ENCODE peak calls at places on chromosomes 3 and 15, in five cellular contexts. R, H, F, Y and I are unnamed samples.

GRCh38 chr3:161028485-161029018 is 76.6 kb downstream of the B3GALNT1 start:
- DNase-seq in R (no peak), H (no peak), F (no peak), Y (no peak), I (no peak)

GRCh38 chr15:89340586-89340985 is 6.0 kb upstream of the POLG start:
- DNase-seq in R (no peak), H (no peak), F (no peak), Y (no peak), I (no peak)

GRCh38 chr15:39364721-39365120 is 216.2 kb upstream of the THBS1 start:
- DNase-seq in R (no peak), H (no peak), F (no peak), Y (no peak), I (no peak)

GRCh38 chr3:9225268-9225667 is 24.2 kb downstream of the SRGAP3 start:
- DNase-seq in R (no peak), H (no peak), F (no peak), Y (no peak), I (no peak)

GRCh38 chr15:63907521-63907920 is 73.8 kb upstream of the HERC1 start:
- DNase-seq in R (no peak), H (no peak), F (no peak), Y (no peak), I (no peak)

GRCh38 chr3:27415202-27415601 is 46.0 kb upstream of the NEK10 start:
- DNase-seq in R (no peak), H (no peak), F (no peak), Y (no peak), I (no peak)

GRCh38 chr3:54547846-54548245 is 380.0 kb downstream of the LRTM1 start:
- DNase-seq in R (no peak), H (no peak), F (no peak), Y (no peak), I (no peak)

GRCh38 chr15:44195151-44195740 is at the start of gene FRMD5:
- DNase-seq in R (peak), H (peak), F (peak), Y (peak), I (peak)

GRCh38 chr15:42121667-42122066 is 27.3 kb upstream of the PLA2G4D start:
- DNase-seq in R (no peak), H (no peak), F (no peak), Y (no peak), I (no peak)

GRCh38 chr3:11622846-11623550 is 20.7 kb downstream of the VGLL4 start:
- DNase-seq in R (no peak), H (no peak), F (no peak), Y (no peak), I (no peak)

GRCh38 chr3:100609305-100609704 is at the start of gene ADGRG7:
- DNase-seq in R (no peak), H (no peak), F (no peak), Y (no peak), I (no peak)

GRCh38 chr3:156816794-156817741 is 9.1 kb upstream of the LEKR1 start:
- DNase-seq in R (peak), H (peak), F (peak), Y (peak), I (peak)

GRCh38 chr3:67450153-67450552 is 204.3 kb downstream of the SUCLG2 start:
- DNase-seq in R (no peak), H (no peak), F (no peak), Y (no peak), I (no peak)

GRCh38 chr3:141231101-141231922 is at the start of gene PXYLP1:
- DNase-seq in R (peak), H (peak), F (peak), Y (peak), I (peak)

GRCh38 chr15:76737573-76737972 is 167.6 kb downstream of the SCAPER start:
- DNase-seq in R (no peak), H (no peak), F (no peak), Y (no peak), I (no peak)

GRCh38 chr15:65049418-65049840 is 4.2 kb downstream of the SLC51B start:
- DNase-seq in R (peak), H (peak), F (peak), Y (peak), I (peak)

GRCh38 chr3:171349392-171349791 is 110.8 kb downstream of the TNIK start:
- DNase-seq in R (no peak), H (no peak), F (peak), Y (peak), I (no peak)

GRCh38 chr3:141100531-141101320 is 49.6 kb downstream of the SPSB4 start:
- DNase-seq in R (no peak), H (no peak), F (no peak), Y (no peak), I (no peak)

GRCh38 chr3:10417849-10418248 is 87.5 kb downstream of the ATP2B2 start:
- DNase-seq in R (peak), H (no peak), F (peak), Y (no peak), I (no peak)

GRCh38 chr15:77496710-77497107 is 76.0 kb downstream of the HMG20A start:
- DNase-seq in R (peak), H (peak), F (peak), Y (peak), I (peak)

GRCh38 chr3:71944482-71944881 is 159.5 kb upstream of the PROK2 start:
- DNase-seq in R (no peak), H (no peak), F (no peak), Y (no peak), I (no peak)

GRCh38 chr3:160331127-160331937 is 67.7 kb downstream of the IFT80 start:
- DNase-seq in R (peak), H (no peak), F (peak), Y (peak), I (no peak)

GRCh38 chr15:57626713-57627440 is 35.2 kb downstream of the MYZAP start:
- DNase-seq in R (no peak), H (no peak), F (no peak), Y (no peak), I (no peak)

GRCh38 chr15:75661041-75661778 is 13.5 kb downstream of the SNX33 start:
- DNase-seq in R (peak), H (peak), F (peak), Y (peak), I (peak)

GRCh38 chr3:74465652-74466415 is 148.6 kb downstream of the CNTN3 start:
- DNase-seq in R (peak), H (no peak), F (peak), Y (no peak), I (no peak)

GRCh38 chr15:55270301-55270700 is 19.3 kb downstream of the RAB27A start:
- DNase-seq in R (no peak), H (no peak), F (no peak), Y (no peak), I (no peak)

GRCh38 chr15:96321422-96322391 is 8.8 kb upstream of the NR2F2 start:
- DNase-seq in R (no peak), H (peak), F (peak), Y (no peak), I (peak)

GRCh38 chr15:80461370-80462060 is 57.3 kb downstream of the ARNT2 start:
- DNase-seq in R (peak), H (no peak), F (no peak), Y (no peak), I (no peak)

GRCh38 chr3:120767106-120767505 is 24.6 kb downstream of the GTF2E1 start:
- DNase-seq in R (peak), H (no peak), F (peak), Y (peak), I (no peak)

GRCh38 chr15:77654975-77655374 is 22.3 kb upstream of the LINGO1 start:
- DNase-seq in R (no peak), H (no peak), F (no peak), Y (no peak), I (no peak)

GRCh38 chr3:119311191-119311925 is 17.2 kb downstream of the ARHGAP31 start:
- DNase-seq in R (peak), H (no peak), F (peak), Y (peak), I (no peak)

GRCh38 chr3:20323307-20323927 is 137.4 kb upstream of the SGO1 start:
- DNase-seq in R (no peak), H (no peak), F (no peak), Y (no peak), I (no peak)

GRCh38 chr3:197181751-197182150 is 116.7 kb downstream of the DLG1 start:
- DNase-seq in R (peak), H (no peak), F (peak), Y (peak), I (no peak)

GRCh38 chr3:115518100-115518852 is 105.0 kb upstream of the GAP43 start:
- DNase-seq in R (peak), H (no peak), F (peak), Y (peak), I (peak)

GRCh38 chr3:9141903-9142302 is 107.5 kb downstream of the SRGAP3 start:
- DNase-seq in R (peak), H (no peak), F (no peak), Y (no peak), I (no peak)

GRCh38 chr3:25548836-25549235 is 115.9 kb downstream of the TOP2B start:
- DNase-seq in R (no peak), H (no peak), F (no peak), Y (no peak), I (no peak)

GRCh38 chr3:124992041-124992440 is 57.5 kb upstream of the MUC13 start:
- DNase-seq in R (no peak), H (no peak), F (no peak), Y (no peak), I (no peak)

GRCh38 chr3:177948716-177949422 is 587.4 kb upstream of the KCNMB2 start:
- DNase-seq in R (no peak), H (no peak), F (no peak), Y (no peak), I (no peak)

GRCh38 chr3:45807133-45807532 is 10.8 kb upstream of the SLC6A20 start:
- DNase-seq in R (no peak), H (no peak), F (no peak), Y (no peak), I (no peak)

DNA sequence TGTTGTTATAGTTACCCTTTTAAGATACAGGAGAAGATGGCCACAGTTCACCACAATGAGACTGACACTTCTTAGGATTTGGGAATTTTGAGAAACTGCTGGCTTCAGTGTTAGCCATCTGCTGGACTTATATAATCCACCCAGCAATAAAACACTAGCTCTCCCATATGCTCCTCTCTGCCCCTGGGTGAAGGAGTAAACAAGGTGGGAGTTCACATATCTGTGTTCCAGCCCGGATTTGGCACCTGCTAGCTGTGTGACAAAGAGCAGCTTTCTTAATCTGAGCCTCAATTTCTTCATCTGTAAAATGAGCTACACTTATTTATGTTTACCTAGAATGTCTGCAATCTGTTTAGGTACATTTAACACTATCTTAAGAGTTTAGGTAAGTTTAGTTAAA is 76.8 kb upstream of the PLCL2 start:
- DNase-seq in R (no peak), H (no peak), F (no peak), Y (peak), I (no peak)
- H3K4me3 ChIP-seq in R (no peak), H (no peak), F (no peak), Y (peak), I (no peak)

GRCh38 chr3:19105826-19106225 is 42.5 kb upstream of the KCNH8 start:
- DNase-seq in R (no peak), H (no peak), F (no peak), Y (no peak), I (no peak)

GRCh38 chr3:19107719-19108118 is 40.6 kb upstream of the KCNH8 start:
- DNase-seq in R (no peak), H (no peak), F (no peak), Y (no peak), I (peak)

GRCh38 chr3:19106307-19106706 is 42.0 kb upstream of the KCNH8 start:
- DNase-seq in R (no peak), H (no peak), F (no peak), Y (no peak), I (peak)

GRCh38 chr3:19103510-19103909 is 44.8 kb upstream of the KCNH8 start:
- DNase-seq in R (no peak), H (no peak), F (no peak), Y (no peak), I (no peak)

GRCh38 chr3:19104459-19104858 is 43.9 kb upstream of the KCNH8 start:
- DNase-seq in R (no peak), H (no peak), F (no peak), Y (no peak), I (no peak)
- H3K4me3 ChIP-seq in R (no peak), H (no peak), F (no peak), Y (no peak), I (no peak)

GRCh38 chr3:58241321-58242044 is 3.9 kb downstream of the ABHD6 start:
- DNase-seq in R (no peak), H (no peak), F (peak), Y (no peak), I (no peak)

GRCh38 chr3:58237238-58237939 is at the start of gene ABHD6:
- DNase-seq in R (peak), H (peak), F (peak), Y (peak), I (peak)

GRCh38 chr3:58237940-58238681 is 519 bp downstream of the ABHD6 start:
- DNase-seq in R (peak), H (peak), F (peak), Y (peak), I (peak)

GRCh38 chr3:58236527-58237237 is 910 bp upstream of the ABHD6 start:
- DNase-seq in R (no peak), H (peak), F (no peak), Y (peak), I (peak)

GRCh38 chr3:58238830-58239229 is 1.2 kb downstream of the ABHD6 start:
- DNase-seq in R (no peak), H (no peak), F (no peak), Y (no peak), I (no peak)
- H3K4me3 ChIP-seq in R (peak), H (peak), F (no peak), Y (peak), I (peak)

GRCh38 chr3:106329505-106329904 is 460.7 kb upstream of the CBLB start:
- DNase-seq in R (no peak), H (no peak), F (peak), Y (no peak), I (no peak)

GRCh38 chr3:106328224-106328623 is 459.4 kb upstream of the CBLB start:
- DNase-seq in R (no peak), H (no peak), F (no peak), Y (no peak), I (no peak)

GRCh38 chr3:106326941-106327765 is 458.3 kb upstream of the CBLB start:
- DNase-seq in R (peak), H (no peak), F (peak), Y (no peak), I (no peak)

GRCh38 chr3:106323586-106323985 is 454.8 kb upstream of the CBLB start:
- DNase-seq in R (no peak), H (no peak), F (no peak), Y (no peak), I (no peak)
- H3K4me3 ChIP-seq in R (no peak), H (no peak), F (no peak), Y (no peak), I (no peak)

DNA sequence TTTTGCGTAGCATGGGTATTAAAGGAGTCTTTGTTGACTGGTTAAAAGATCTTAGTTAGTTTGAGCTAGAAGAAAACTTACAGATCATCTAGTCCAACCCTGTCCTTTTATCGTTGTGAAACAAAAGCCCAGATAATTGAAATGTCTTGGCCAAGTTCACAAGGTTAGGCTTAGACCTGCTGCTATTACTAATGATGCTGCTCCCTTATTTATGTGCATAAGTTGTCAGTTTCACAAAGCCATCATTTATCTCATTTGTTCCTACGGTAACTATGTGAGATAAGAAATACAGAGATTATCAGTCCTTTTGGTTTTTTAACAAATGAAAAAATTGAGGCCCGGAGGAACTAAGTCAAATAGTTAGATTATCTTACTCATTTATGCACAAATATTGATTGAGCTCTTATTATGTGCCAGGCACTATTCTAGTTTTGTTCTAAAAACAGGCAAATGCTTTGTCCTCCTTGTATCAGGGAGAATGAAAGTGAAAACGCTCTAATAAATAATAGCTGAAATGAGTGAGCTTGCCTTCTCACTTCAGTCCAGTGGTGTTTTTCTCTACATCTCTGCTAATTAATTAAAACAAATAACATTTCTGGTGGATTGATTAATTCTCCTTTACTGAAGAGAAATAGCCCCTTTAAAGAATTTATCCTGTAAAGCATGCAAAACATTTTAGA is 49.1 kb upstream of the TPRG1 start:
- DNase-seq in R (peak), H (no peak), F (no peak), Y (no peak), I (no peak)
- H3K4me3 ChIP-seq in R (no peak), H (no peak), F (no peak), Y (peak), I (no peak)